ENCODE peak calls at places on chromosomes 13 and 19, in ten cellular contexts. V is MM.1S; A is endothelial cell; H is esophagus muscularis mucosa; N is activated CD8-positive, alpha-beta T cell treated with anti-CD3 and anti-CD28 coated beads for 36 hours; B is cardiac muscle cell; P is NB4; M is AG04449; F is fibroblast of lung; J is endodermal cell. E is an unnamed sample.
A peak's percentile ranks its signal among the peaks of the same experiment; 100 is the strongest.

GRCh38 chr13:100098445-100099116 is 9.7 kb downstream of the PCCA start:
- DNase-seq in V (no peak), A (no peak), H (no peak), N (no peak), B (no peak), P (no peak), M (no peak), F (peak; percentile 16), J (no peak), E (no peak)

GRCh38 chr19:49442354-49442753 is 1.0 kb upstream of the SLC17A7 start:
- DNase-seq in V (no peak), A (no peak), H (no peak), N (peak; percentile 53), B (no peak), P (no peak), M (no peak), F (no peak), J (no peak), E (no peak)

GRCh38 chr19:17757125-17757524 is 5.8 kb downstream of the FCHO1 start:
- DNase-seq in V (no peak), A (no peak), H (no peak), N (no peak), B (no peak), P (no peak), M (no peak), F (peak; percentile 38), J (no peak), E (no peak)

GRCh38 chr19:29259867-29260281 is 46.9 kb upstream of the UQCRFS1 start:
- DNase-seq in V (no peak), A (no peak), H (peak; percentile 53), N (no peak), B (peak; percentile 70), P (no peak), M (no peak), F (no peak), J (no peak), E (no peak)

GRCh38 chr13:110306340-110306959 is 507 bp downstream of the COL4A1 start:
- DNase-seq in V (no peak), A (no peak), H (no peak), N (no peak), B (peak; percentile 51), P (no peak), M (no peak), F (peak; percentile 68), J (peak; percentile 77), E (no peak)

GRCh38 chr13:28530729-28531194 is 35.8 kb upstream of the FLT1 start:
- DNase-seq in V (no peak), A (no peak), H (no peak), N (no peak), B (no peak), P (peak; percentile 84), M (no peak), F (peak; percentile 36), J (no peak), E (peak; percentile 38)

GRCh38 chr13:94858856-94859811 is 146.8 kb upstream of the SOX21 start:
- DNase-seq in V (no peak), A (peak; percentile 66), H (no peak), N (no peak), B (no peak), P (no peak), M (no peak), F (peak; percentile 30), J (peak; percentile 58), E (no peak)

GRCh38 chr13:21106089-21106488 is 44.7 kb upstream of the LATS2 start:
- DNase-seq in V (no peak), A (no peak), H (no peak), N (no peak), B (no peak), P (no peak), M (peak; percentile 26), F (peak; percentile 65), J (no peak), E (no peak)

GRCh38 chr13:75321084-75321483 is 160.9 kb downstream of the TBC1D4 start:
- DNase-seq in V (no peak), A (no peak), H (no peak), N (no peak), B (no peak), P (no peak), M (no peak), F (no peak), J (no peak), E (no peak)

GRCh38 chr13:75329097-75329496 is 152.9 kb downstream of the TBC1D4 start:
- DNase-seq in V (no peak), A (no peak), H (no peak), N (no peak), B (no peak), P (no peak), M (no peak), F (no peak), J (no peak), E (no peak)

GRCh38 chr13:75326173-75327131 is 155.5 kb downstream of the TBC1D4 start:
- DNase-seq in V (no peak), A (peak; percentile 20), H (no peak), N (peak; percentile 77), B (no peak), P (no peak), M (no peak), F (peak; percentile 32), J (peak; percentile 50), E (peak; percentile 56)

GRCh38 chr13:75327132-75327505 is 154.8 kb downstream of the TBC1D4 start:
- DNase-seq in V (no peak), A (no peak), H (no peak), N (no peak), B (no peak), P (no peak), M (no peak), F (no peak), J (no peak), E (no peak)

DNA sequence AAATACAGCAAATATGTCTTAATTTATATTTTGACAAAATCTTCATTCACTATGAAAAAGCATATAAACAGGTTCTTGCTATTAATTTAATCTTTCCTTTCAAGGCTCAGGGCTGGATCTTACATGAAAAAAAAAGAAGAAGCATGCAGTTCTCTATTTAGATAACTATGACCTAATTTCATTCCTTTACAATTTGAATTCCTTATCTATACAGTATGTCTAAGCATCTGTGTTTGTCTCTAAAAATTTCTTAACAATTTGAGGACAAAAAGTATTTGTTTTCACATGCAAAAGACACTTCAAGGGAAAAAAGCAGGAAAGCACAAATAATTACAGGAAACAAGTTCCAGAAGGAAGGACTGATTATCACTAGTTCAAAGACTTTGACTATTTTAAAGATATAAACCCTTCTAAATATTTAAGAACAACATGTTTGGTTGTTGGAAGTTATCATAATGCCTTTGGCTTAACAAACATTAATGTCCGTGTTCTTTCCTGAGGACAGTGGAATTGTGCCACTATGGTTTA is 157.5 kb downstream of the TBC1D4 start:
- DNase-seq in V (no peak), A (no peak), H (no peak), N (no peak), B (no peak), P (no peak), M (no peak), F (no peak), J (no peak), E (no peak)
- TF ChIP-seq CTCF in V (no peak), A (no peak), H (no peak), N (no peak), B (no peak), P (no peak), M (no peak), F (no peak), J (no peak), E (no peak)

DNA sequence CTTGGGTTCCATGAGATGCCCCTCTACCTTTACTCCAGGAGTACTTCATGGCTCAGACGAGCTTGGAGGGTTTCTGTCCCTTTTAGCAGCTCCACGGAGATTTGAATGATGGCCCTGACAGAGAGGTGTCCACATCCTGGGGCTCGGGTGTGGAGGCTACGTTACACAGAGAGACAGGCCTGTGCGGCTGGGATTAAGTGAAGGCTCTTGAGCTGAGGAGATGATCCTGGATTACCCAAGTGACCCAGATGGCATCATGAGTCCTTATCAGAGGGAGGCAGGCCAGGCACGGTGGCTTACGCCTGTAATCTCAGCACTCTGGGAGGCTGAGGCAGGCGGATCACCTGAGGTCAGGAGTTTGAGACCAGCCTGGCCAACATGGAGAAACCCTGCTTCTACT is 12.4 kb downstream of the DPP9 start:
- DNase-seq in V (no peak), A (no peak), H (no peak), N (no peak), B (no peak), P (no peak), M (no peak), F (no peak), J (no peak), E (no peak)
- TF ChIP-seq CTCF in V (no peak), A (no peak), H (no peak), N (no peak), B (no peak), P (no peak), M (no peak), F (no peak), J (no peak), E (no peak)

GRCh38 chr19:8611391-8611883 is 922 bp upstream of the ADAMTS10 start:
- DNase-seq in V (no peak), A (no peak), H (no peak), N (peak; percentile 51), B (no peak), P (peak; percentile 72), M (no peak), F (no peak), J (peak; percentile 57), E (no peak)

GRCh38 chr19:8610041-8610927 is at the start of gene ADAMTS10:
- DNase-seq in V (no peak), A (peak; percentile 50), H (no peak), N (peak; percentile 54), B (peak; percentile 69), P (peak; percentile 89), M (no peak), F (peak; percentile 44), J (peak; percentile 78), E (peak; percentile 72)

GRCh38 chr19:8610928-8611284 is 391 bp upstream of the ADAMTS10 start:
- DNase-seq in V (no peak), A (no peak), H (no peak), N (no peak), B (no peak), P (no peak), M (no peak), F (no peak), J (no peak), E (no peak)

GRCh38 chr19:8608858-8609209 is 1.7 kb downstream of the ADAMTS10 start:
- DNase-seq in V (no peak), A (no peak), H (no peak), N (peak; percentile 26), B (no peak), P (no peak), M (no peak), F (no peak), J (no peak), E (no peak)

GRCh38 chr19:8609210-8610040 is 1.1 kb downstream of the ADAMTS10 start:
- DNase-seq in V (no peak), A (peak; percentile 69), H (no peak), N (peak; percentile 55), B (peak; percentile 68), P (peak; percentile 94), M (no peak), F (peak; percentile 59), J (peak; percentile 87), E (peak; percentile 72)
- TF ChIP-seq CTCF in V (no peak), A (no peak), H (peak; percentile 43), N (no peak), B (peak; percentile 37), P (peak; percentile 44), M (peak; percentile 45), F (peak; percentile 21), J (peak; percentile 56), E (no peak)

DNA sequence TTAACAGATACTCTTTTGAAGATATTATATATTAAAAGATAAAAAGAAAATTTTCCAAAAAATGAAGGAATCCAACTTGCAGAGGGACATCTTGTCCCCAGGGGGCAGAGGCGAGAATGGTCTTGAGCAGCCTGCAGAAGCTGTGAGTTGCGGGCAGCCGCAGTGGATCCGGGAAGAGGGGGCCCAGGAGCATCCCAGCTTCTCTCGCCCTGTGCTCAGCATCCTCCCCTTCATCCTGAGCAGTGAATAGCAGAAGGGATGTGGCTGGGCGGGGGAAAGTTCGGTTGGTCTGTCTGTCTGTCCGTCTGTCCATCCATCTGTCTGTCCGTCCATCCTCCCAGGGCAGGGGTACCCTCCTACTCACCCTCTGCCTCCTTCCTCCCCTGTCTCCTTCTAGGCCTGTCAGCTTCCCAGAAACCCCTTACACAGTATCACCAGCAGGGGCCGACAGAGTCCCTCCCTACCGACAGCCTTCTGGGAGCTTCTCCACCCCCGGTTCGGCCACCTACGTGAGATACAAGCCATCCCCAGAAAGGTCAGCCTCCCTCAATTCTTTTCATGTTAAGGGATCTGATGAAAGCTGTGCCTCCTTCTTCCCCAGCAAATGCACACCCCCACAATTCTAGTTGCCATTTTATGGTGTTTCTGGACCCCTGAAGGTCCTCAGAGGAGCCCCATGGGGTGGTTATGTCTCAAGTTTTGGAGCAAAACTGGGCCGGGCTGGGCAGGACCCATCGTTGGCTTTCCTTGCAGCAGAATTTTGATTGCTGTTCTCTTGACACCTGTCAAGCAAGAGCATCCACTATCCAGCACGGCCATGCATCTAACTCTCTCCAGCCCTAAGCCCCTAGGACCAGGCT is 81.6 kb downstream of the DPF1 start:
- DNase-seq in V (no peak), A (peak; percentile 72), H (no peak), N (peak; percentile 82), B (peak; percentile 75), P (peak; percentile 44), M (no peak), F (peak; percentile 59), J (peak; percentile 94), E (peak; percentile 58)
- TF ChIP-seq CTCF in V (peak; percentile 61), A (peak; percentile 60), H (peak; percentile 63), N (peak; percentile 76), B (peak; percentile 97), P (peak; percentile 69), M (peak; percentile 85), F (peak; percentile 96), J (peak; percentile 89), E (peak; percentile 60)

E was measured in GM13977.